ENCODE peak calls at places on chromosomes 11 and 22, in ten cellular contexts. One of them, this sample, is unnamed.

GRCh38 chr11:66219846-66220565 is 48.4 kb upstream of the RAB1B start:
- DNase-seq in posterior cingulate gyrus: no peak
- DNase-seq in lower lobe of right lung: no peak
- DNase-seq in substantia nigra: no peak
- DNase-seq in naive thymus-derived CD8-positive, alpha-beta T cell: no peak
- DNase-seq in uterus: no peak
- DNase-seq in stimulated activated CD4-positive, alpha-beta T cell treated with anti-CD3 and anti-CD28 coated beads, Interleukin-4, amount 100 ng/mL, for 48 hours: no peak
- DNase-seq in EL: no peak
- DNase-seq in dorsolateral prefrontal cortex: peak; percentile 29
- DNase-seq in gastrocnemius medialis: no peak
- DNase-seq in this sample: no peak

GRCh38 chr11:102453921-102454320 is 1.4 kb upstream of the TMEM123 start:
- DNase-seq in posterior cingulate gyrus: no peak
- DNase-seq in lower lobe of right lung: no peak
- DNase-seq in substantia nigra: no peak
- DNase-seq in naive thymus-derived CD8-positive, alpha-beta T cell: no peak
- DNase-seq in uterus: no peak
- DNase-seq in stimulated activated CD4-positive, alpha-beta T cell treated with anti-CD3 and anti-CD28 coated beads, Interleukin-4, amount 100 ng/mL, for 48 hours: no peak
- DNase-seq in EL: no peak
- DNase-seq in dorsolateral prefrontal cortex: no peak
- DNase-seq in gastrocnemius medialis: no peak
- DNase-seq in this sample: no peak

GRCh38 chr22:46047841-46048595 is 71.1 kb upstream of the WNT7B start:
- DNase-seq in posterior cingulate gyrus: no peak
- DNase-seq in lower lobe of right lung: peak; percentile 66
- DNase-seq in substantia nigra: no peak
- DNase-seq in naive thymus-derived CD8-positive, alpha-beta T cell: no peak
- DNase-seq in uterus: peak; percentile 30
- DNase-seq in stimulated activated CD4-positive, alpha-beta T cell treated with anti-CD3 and anti-CD28 coated beads, Interleukin-4, amount 100 ng/mL, for 48 hours: no peak
- DNase-seq in EL: no peak
- DNase-seq in dorsolateral prefrontal cortex: peak; percentile 46
- DNase-seq in gastrocnemius medialis: peak; percentile 46
- DNase-seq in this sample: no peak

GRCh38 chr11:130379276-130379675 is 49.1 kb downstream of the ADAMTS8 start:
- DNase-seq in posterior cingulate gyrus: no peak
- DNase-seq in lower lobe of right lung: no peak
- DNase-seq in substantia nigra: no peak
- DNase-seq in naive thymus-derived CD8-positive, alpha-beta T cell: no peak
- DNase-seq in uterus: no peak
- DNase-seq in stimulated activated CD4-positive, alpha-beta T cell treated with anti-CD3 and anti-CD28 coated beads, Interleukin-4, amount 100 ng/mL, for 48 hours: no peak
- DNase-seq in EL: no peak
- DNase-seq in dorsolateral prefrontal cortex: no peak
- DNase-seq in gastrocnemius medialis: no peak
- DNase-seq in this sample: no peak

GRCh38 chr22:28976588-28976987 is 85.0 kb downstream of the C22orf31 start:
- DNase-seq in posterior cingulate gyrus: no peak
- DNase-seq in lower lobe of right lung: no peak
- DNase-seq in substantia nigra: no peak
- DNase-seq in naive thymus-derived CD8-positive, alpha-beta T cell: no peak
- DNase-seq in uterus: no peak
- DNase-seq in stimulated activated CD4-positive, alpha-beta T cell treated with anti-CD3 and anti-CD28 coated beads, Interleukin-4, amount 100 ng/mL, for 48 hours: no peak
- DNase-seq in EL: peak; percentile 73
- DNase-seq in dorsolateral prefrontal cortex: no peak
- DNase-seq in gastrocnemius medialis: no peak
- DNase-seq in this sample: no peak

GRCh38 chr11:104320091-104320490 is 156.1 kb upstream of the PDGFD start:
- DNase-seq in posterior cingulate gyrus: no peak
- DNase-seq in lower lobe of right lung: no peak
- DNase-seq in substantia nigra: no peak
- DNase-seq in naive thymus-derived CD8-positive, alpha-beta T cell: no peak
- DNase-seq in uterus: no peak
- DNase-seq in stimulated activated CD4-positive, alpha-beta T cell treated with anti-CD3 and anti-CD28 coated beads, Interleukin-4, amount 100 ng/mL, for 48 hours: no peak
- DNase-seq in EL: no peak
- DNase-seq in dorsolateral prefrontal cortex: no peak
- DNase-seq in gastrocnemius medialis: no peak
- DNase-seq in this sample: no peak

GRCh38 chr11:99683933-99684332 is 663.2 kb downstream of the CNTN5 start:
- DNase-seq in posterior cingulate gyrus: no peak
- DNase-seq in lower lobe of right lung: no peak
- DNase-seq in substantia nigra: no peak
- DNase-seq in naive thymus-derived CD8-positive, alpha-beta T cell: no peak
- DNase-seq in uterus: no peak
- DNase-seq in stimulated activated CD4-positive, alpha-beta T cell treated with anti-CD3 and anti-CD28 coated beads, Interleukin-4, amount 100 ng/mL, for 48 hours: no peak
- DNase-seq in EL: no peak
- DNase-seq in dorsolateral prefrontal cortex: no peak
- DNase-seq in gastrocnemius medialis: no peak
- DNase-seq in this sample: no peak

GRCh38 chr11:16606784-16607674 is 131.4 kb upstream of the C11orf58 start:
- DNase-seq in posterior cingulate gyrus: no peak
- DNase-seq in lower lobe of right lung: peak; percentile 55
- DNase-seq in substantia nigra: no peak
- DNase-seq in naive thymus-derived CD8-positive, alpha-beta T cell: no peak
- DNase-seq in uterus: no peak
- DNase-seq in stimulated activated CD4-positive, alpha-beta T cell treated with anti-CD3 and anti-CD28 coated beads, Interleukin-4, amount 100 ng/mL, for 48 hours: no peak
- DNase-seq in EL: peak; percentile 47
- DNase-seq in dorsolateral prefrontal cortex: no peak
- DNase-seq in gastrocnemius medialis: peak; percentile 43
- DNase-seq in this sample: no peak

GRCh38 chr22:17266261-17266971 is 47.2 kb upstream of the ADA2 start:
- DNase-seq in posterior cingulate gyrus: no peak
- DNase-seq in lower lobe of right lung: no peak
- DNase-seq in substantia nigra: peak; percentile 9
- DNase-seq in naive thymus-derived CD8-positive, alpha-beta T cell: no peak
- DNase-seq in uterus: no peak
- DNase-seq in stimulated activated CD4-positive, alpha-beta T cell treated with anti-CD3 and anti-CD28 coated beads, Interleukin-4, amount 100 ng/mL, for 48 hours: no peak
- DNase-seq in EL: no peak
- DNase-seq in dorsolateral prefrontal cortex: no peak
- DNase-seq in gastrocnemius medialis: peak; percentile 71
- DNase-seq in this sample: peak; percentile 26

GRCh38 chr11:95920460-95921105 is 3.3 kb downstream of the MTMR2 start:
- DNase-seq in posterior cingulate gyrus: no peak
- DNase-seq in lower lobe of right lung: no peak
- DNase-seq in substantia nigra: no peak
- DNase-seq in naive thymus-derived CD8-positive, alpha-beta T cell: no peak
- DNase-seq in uterus: no peak
- DNase-seq in stimulated activated CD4-positive, alpha-beta T cell treated with anti-CD3 and anti-CD28 coated beads, Interleukin-4, amount 100 ng/mL, for 48 hours: no peak
- DNase-seq in EL: no peak
- DNase-seq in dorsolateral prefrontal cortex: no peak
- DNase-seq in gastrocnemius medialis: no peak
- DNase-seq in this sample: no peak

GRCh38 chr22:28230682-28231081 is 311.6 kb upstream of the PITPNB start:
- DNase-seq in posterior cingulate gyrus: no peak
- DNase-seq in lower lobe of right lung: no peak
- DNase-seq in substantia nigra: no peak
- DNase-seq in naive thymus-derived CD8-positive, alpha-beta T cell: no peak
- DNase-seq in uterus: no peak
- DNase-seq in stimulated activated CD4-positive, alpha-beta T cell treated with anti-CD3 and anti-CD28 coated beads, Interleukin-4, amount 100 ng/mL, for 48 hours: no peak
- DNase-seq in EL: peak; percentile 23
- DNase-seq in dorsolateral prefrontal cortex: no peak
- DNase-seq in gastrocnemius medialis: no peak
- DNase-seq in this sample: no peak

This sample was measured in SHP77.